ENCODE peak calls at places on chromosomes 5 and 9, in five cellular contexts. Y is WTC11, W is H1, P is GM12878, R is HepG2. G is an unnamed sample.

GRCh38 chr5:1923766-1924165 is 41.0 kb upstream of the IRX4 start:
- DNase-seq in Y (no peak), W (no peak), P (no peak), R (no peak), G (no peak)

GRCh38 chr5:143806568-143806967 is 5.4 kb upstream of the HMHB1 start:
- DNase-seq in Y (no peak), W (no peak), P (peak), R (no peak), G (no peak)

GRCh38 chr5:64767959-64768357 is 533 bp downstream of the SREK1IP1 start:
- DNase-seq in Y (peak), W (no peak), P (no peak), R (peak), G (peak)

GRCh38 chr9:93473411-93473810 is 20.0 kb upstream of the FAM120AOS start:
- DNase-seq in Y (no peak), W (no peak), P (no peak), R (no peak), G (no peak)

GRCh38 chr9:111831371-111832108 is 36.8 kb upstream of the SHOC1 start:
- DNase-seq in Y (no peak), W (no peak), P (no peak), R (no peak), G (no peak)

GRCh38 chr9:86322973-86323644 is 31.1 kb downstream of the TUT7 start:
- DNase-seq in Y (no peak), W (no peak), P (no peak), R (no peak), G (no peak)

GRCh38 chr9:31916591-31917223 is 467.7 kb upstream of the ACO1 start:
- DNase-seq in Y (peak), W (peak), P (no peak), R (peak), G (no peak)

GRCh38 chr5:74403771-74404170 is 236.8 kb downstream of the ENC1 start:
- DNase-seq in Y (no peak), W (no peak), P (no peak), R (no peak), G (no peak)

GRCh38 chr5:159207616-159208507 is 1.5 kb downstream of the RNF145 start:
- DNase-seq in Y (peak), W (peak), P (peak), R (peak), G (peak)

GRCh38 chr9:114405294-114406034 is 17.7 kb upstream of the AKNA start:
- DNase-seq in Y (peak), W (peak), P (no peak), R (peak), G (peak)

GRCh38 chr9:93354451-93354850 is 97.0 kb upstream of the FAM120A start:
- DNase-seq in Y (no peak), W (no peak), P (no peak), R (no peak), G (no peak)

GRCh38 chr5:59025734-59026133 is 442.9 kb downstream of the RAB3C start:
- DNase-seq in Y (no peak), W (no peak), P (no peak), R (peak), G (no peak)

GRCh38 chr5:137619191-137619870 is 116.6 kb downstream of the KLHL3 start:
- DNase-seq in Y (no peak), W (no peak), P (no peak), R (no peak), G (no peak)

GRCh38 chr9:125989090-125989501 is 241.9 kb downstream of the PBX3 start:
- DNase-seq in Y (no peak), W (no peak), P (no peak), R (no peak), G (no peak)

GRCh38 chr5:13831236-13831810 is 113.2 kb downstream of the DNAH5 start:
- DNase-seq in Y (no peak), W (no peak), P (no peak), R (no peak), G (no peak)

DNA sequence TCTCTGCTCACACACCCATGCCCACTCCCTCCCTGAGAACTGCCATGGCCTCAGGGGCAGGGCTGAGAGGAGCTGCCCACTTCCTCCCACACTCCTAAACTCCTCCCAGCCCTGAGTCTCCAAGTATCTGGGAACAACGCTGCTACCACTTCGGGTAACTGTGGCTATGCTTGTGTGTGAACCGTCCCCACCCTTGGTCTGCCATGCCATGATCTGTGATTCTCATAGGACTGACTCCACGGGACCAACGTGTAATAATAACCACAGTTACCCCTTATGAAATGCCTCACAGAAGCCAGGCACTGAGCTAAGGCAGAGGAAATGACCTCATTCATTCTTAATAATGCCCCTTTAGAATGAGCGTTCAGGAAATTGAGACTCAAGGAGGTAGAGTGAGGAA is 104.0 kb upstream of the SMIM23 start:
- DNase-seq in Y (no peak), W (no peak), P (no peak), R (no peak), G (no peak)
- TF ChIP-seq ATF2 in Y (no peak), W (no peak), P (no peak), R (no peak), G (no peak)

GRCh38 chr9:108474356-108474755 is 381.4 kb downstream of the ACTL7B start:
- DNase-seq in Y (no peak), W (no peak), P (no peak), R (no peak), G (no peak)

GRCh38 chr9:108475813-108476212 is 380.0 kb downstream of the ACTL7B start:
- DNase-seq in Y (no peak), W (no peak), P (no peak), R (peak), G (no peak)

GRCh38 chr9:108477538-108478006 is 378.2 kb downstream of the ACTL7B start:
- DNase-seq in Y (no peak), W (no peak), P (no peak), R (peak), G (no peak)

GRCh38 chr9:108478431-108478837 is 377.4 kb downstream of the ACTL7B start:
- DNase-seq in Y (no peak), W (no peak), P (no peak), R (no peak), G (no peak)

DNA sequence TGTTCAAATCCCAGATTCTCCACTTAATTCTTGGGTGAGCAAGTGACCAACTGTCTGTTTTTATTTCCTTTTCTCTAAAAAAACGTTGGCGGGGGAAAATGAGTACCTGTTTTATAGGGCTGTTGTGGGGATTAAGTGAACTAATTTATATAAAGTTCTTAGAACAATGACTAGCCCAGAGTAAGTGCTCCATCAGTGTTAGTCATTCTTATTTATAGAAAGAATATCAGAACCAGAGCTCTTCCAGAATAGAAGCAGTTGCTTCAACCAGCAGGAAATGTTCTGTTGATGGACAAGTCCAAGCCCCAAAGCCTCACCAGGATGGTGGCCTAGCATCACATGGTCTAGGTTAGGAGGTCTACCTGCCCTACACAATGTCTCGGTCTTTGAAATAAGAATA is 379.2 kb downstream of the ACTL7B start:
- DNase-seq in Y (no peak), W (no peak), P (no peak), R (no peak), G (no peak)
- TF ChIP-seq ATF2 in Y (no peak), W (no peak), P (no peak), R (no peak), G (no peak)

GRCh38 chr9:133605446-133605845 is 3.7 kb downstream of the FAM163B start:
- DNase-seq in Y (no peak), W (no peak), P (no peak), R (no peak), G (no peak)

GRCh38 chr9:133601746-133602145 is 7.4 kb downstream of the FAM163B start:
- DNase-seq in Y (no peak), W (no peak), P (no peak), R (no peak), G (no peak)

GRCh38 chr9:133604856-133605255 is 4.3 kb downstream of the FAM163B start:
- DNase-seq in Y (no peak), W (no peak), P (no peak), R (no peak), G (no peak)

GRCh38 chr9:133604214-133604613 is 5.0 kb downstream of the FAM163B start:
- DNase-seq in Y (no peak), W (no peak), P (no peak), R (peak), G (no peak)

DNA sequence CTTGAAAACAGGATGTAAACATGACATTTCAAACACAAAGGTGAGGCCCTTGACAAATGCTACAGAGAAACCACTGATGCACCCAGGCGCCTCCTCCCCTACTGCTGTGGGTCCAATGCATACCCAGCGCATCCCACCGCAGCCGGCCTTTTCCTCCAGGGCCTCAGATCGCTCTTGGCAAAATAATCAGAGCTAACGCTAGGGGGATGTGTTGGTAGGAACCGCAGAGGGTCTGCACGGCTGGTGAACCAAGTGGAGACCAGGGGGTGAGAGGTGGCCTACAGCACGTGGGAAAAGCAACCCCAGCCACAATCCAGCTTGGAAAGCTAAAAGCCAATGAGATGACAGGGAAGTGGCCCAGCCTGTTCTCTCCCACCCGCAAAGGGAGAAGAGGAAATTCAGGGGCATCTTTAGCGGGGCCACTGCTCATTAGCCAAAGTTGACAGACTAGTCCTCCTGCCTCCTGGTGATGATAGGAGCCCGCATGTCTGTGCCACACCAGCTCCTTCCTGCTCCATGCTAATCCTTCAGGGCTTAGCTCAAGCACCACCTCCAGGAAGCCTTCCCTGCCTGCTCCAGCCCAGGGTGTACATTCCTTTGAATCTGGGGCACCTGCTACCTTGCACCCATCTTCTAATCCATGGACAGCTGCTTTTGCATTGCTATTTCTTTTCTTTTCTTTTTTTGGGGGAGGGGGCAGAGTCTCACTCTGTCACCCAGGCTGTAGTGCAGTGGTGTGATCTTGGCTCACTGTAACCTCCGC is 5.8 kb downstream of the FAM163B start:
- DNase-seq in Y (no peak), W (no peak), P (no peak), R (no peak), G (no peak)
- TF ChIP-seq ATF2 in Y (no peak), W (no peak), P (no peak), R (no peak), G (no peak)

GRCh38 chr5:126982926-126983873 is 47.2 kb downstream of the MARCHF3 start:
- DNase-seq in Y (no peak), W (no peak), P (no peak), R (no peak), G (no peak)

GRCh38 chr5:126984632-126985031 is 45.7 kb downstream of the MARCHF3 start:
- DNase-seq in Y (no peak), W (no peak), P (no peak), R (no peak), G (no peak)

GRCh38 chr5:126982195-126982594 is 48.2 kb downstream of the MARCHF3 start:
- DNase-seq in Y (no peak), W (no peak), P (no peak), R (no peak), G (no peak)

GRCh38 chr5:126987271-126987899 is 43.0 kb downstream of the MARCHF3 start:
- DNase-seq in Y (no peak), W (no peak), P (no peak), R (no peak), G (no peak)

GRCh38 chr5:126983874-126984266 is 46.5 kb downstream of the MARCHF3 start:
- DNase-seq in Y (no peak), W (no peak), P (no peak), R (no peak), G (no peak)
- TF ChIP-seq ATF2 in Y (no peak), W (no peak), P (no peak), R (no peak), G (no peak)

DNA sequence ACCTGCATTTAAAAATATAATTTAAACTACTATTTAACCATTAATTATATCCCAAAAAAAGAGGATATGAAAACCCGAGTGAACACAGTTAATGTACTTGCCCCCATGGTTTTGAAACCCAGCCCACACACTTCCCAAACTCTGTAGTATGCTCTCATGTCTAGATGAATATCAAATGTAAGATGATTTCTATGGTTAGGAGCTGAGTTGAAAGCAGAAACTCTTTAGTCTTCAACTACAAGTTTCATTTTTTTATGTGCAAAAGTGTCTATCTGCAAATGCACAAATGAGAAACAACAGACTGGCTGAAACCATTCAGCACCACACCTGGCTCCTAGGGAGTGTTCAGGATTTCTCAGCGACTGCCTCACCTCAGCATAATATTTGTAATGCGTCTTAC is 183.3 kb downstream of the SEMA5A start:
- DNase-seq in Y (no peak), W (no peak), P (no peak), R (no peak), G (no peak)
- TF ChIP-seq ATF2 in Y (no peak), W (no peak), P (no peak), R (no peak), G (no peak)

GRCh38 chr9:122129969-122130368 is 29.6 kb downstream of the NDUFA8 start:
- DNase-seq in Y (no peak), W (no peak), P (no peak), R (no peak), G (no peak)
- TF ChIP-seq ATF2 in Y (no peak), W (no peak), P (no peak), R (no peak), G (no peak)

GRCh38 chr5:15474143-15474719 is 25.7 kb upstream of the FBXL7 start:
- DNase-seq in Y (no peak), W (no peak), P (no peak), R (no peak), G (no peak)
- TF ChIP-seq ATF2 in Y (no peak), W (no peak), P (no peak), R (no peak), G (no peak)

GRCh38 chr9:5620494-5620893 is 8.4 kb upstream of the RIC1 start:
- DNase-seq in Y (no peak), W (no peak), P (no peak), R (no peak), G (no peak)

GRCh38 chr9:5625916-5626315 is 3.0 kb upstream of the RIC1 start:
- DNase-seq in Y (no peak), W (no peak), P (no peak), R (no peak), G (no peak)

GRCh38 chr9:5621327-5621726 is 7.6 kb upstream of the RIC1 start:
- DNase-seq in Y (no peak), W (no peak), P (no peak), R (no peak), G (no peak)

GRCh38 chr9:5624655-5625054 is 4.3 kb upstream of the RIC1 start:
- DNase-seq in Y (no peak), W (no peak), P (peak), R (no peak), G (no peak)

DNA sequence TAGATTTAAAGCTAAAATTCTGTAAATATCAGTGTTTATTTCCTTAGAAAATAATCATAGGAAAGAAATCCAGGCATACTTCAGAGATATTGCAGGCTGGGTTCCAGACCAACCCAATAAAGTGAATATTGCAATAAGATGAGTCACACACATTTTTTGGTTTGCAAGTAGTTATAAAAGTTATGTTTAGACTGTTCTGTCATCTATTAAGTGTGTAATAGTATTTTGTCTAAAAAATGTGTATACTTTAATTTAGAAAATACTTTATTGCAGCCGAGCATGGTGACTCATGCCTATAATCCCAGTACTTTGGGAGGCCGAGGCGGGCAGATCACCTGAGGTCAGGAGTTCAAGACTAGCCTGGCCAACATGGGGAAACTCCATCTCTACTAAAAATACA is 6.9 kb upstream of the RIC1 start:
- DNase-seq in Y (no peak), W (no peak), P (no peak), R (no peak), G (no peak)
- TF ChIP-seq ATF2 in Y (no peak), W (no peak), P (no peak), R (no peak), G (no peak)

G was measured in K562.